ENCODE peak calls at places on chromosomes 1 and 21, in six cellular contexts. U is left ventricle myocardium inferior; O is K562; Z is CD4-positive, alpha-beta T cell; E is tibial nerve; F is endothelial cell of umbilical vein. K is an unnamed sample.

GRCh38 chr21:43734830-43735229 is 15.9 kb downstream of the PDXK start:
- DNase-seq in U (no peak), O (no peak), Z (no peak), E (peak), F (no peak), K (peak)

GRCh38 chr1:29962831-29963247 is 726.5 kb downstream of the PTPRU start:
- DNase-seq in U (no peak), O (peak), Z (no peak), E (no peak), F (no peak), K (no peak)

GRCh38 chr1:210244746-210245367 is 12.3 kb downstream of the SERTAD4 start:
- DNase-seq in U (no peak), O (no peak), Z (no peak), E (no peak), F (no peak), K (no peak)

GRCh38 chr1:35203295-35203694 is 10.3 kb upstream of the SFPQ start:
- DNase-seq in U (no peak), O (no peak), Z (no peak), E (no peak), F (no peak), K (no peak)

GRCh38 chr1:94698759-94699502 is 121.2 kb upstream of the SLC44A3 start:
- DNase-seq in U (no peak), O (no peak), Z (no peak), E (no peak), F (no peak), K (peak)

GRCh38 chr1:214460304-214460916 is 91.0 kb downstream of the PTPN14 start:
- DNase-seq in U (no peak), O (no peak), Z (no peak), E (no peak), F (peak), K (no peak)

GRCh38 chr1:228968841-228969606 is 233.7 kb downstream of the RHOU start:
- DNase-seq in U (no peak), O (no peak), Z (no peak), E (no peak), F (no peak), K (no peak)

GRCh38 chr1:192260076-192260475 is 56.7 kb upstream of the RGS21 start:
- DNase-seq in U (no peak), O (peak), Z (no peak), E (no peak), F (peak), K (peak)

GRCh38 chr1:157272899-157273774 is 134.9 kb upstream of the ETV3 start:
- DNase-seq in U (no peak), O (peak), Z (no peak), E (no peak), F (no peak), K (no peak)

GRCh38 chr21:15732996-15733329 is 3.2 kb downstream of the USP25 start:
- DNase-seq in U (no peak), O (no peak), Z (no peak), E (no peak), F (no peak), K (no peak)

GRCh38 chr1:168348146-168348709 is 67.6 kb downstream of the TBX19 start:
- DNase-seq in U (no peak), O (peak), Z (peak), E (no peak), F (peak), K (no peak)

GRCh38 chr1:151199860-151200581 is 1.7 kb downstream of the PIP5K1A start:
- DNase-seq in U (no peak), O (peak), Z (no peak), E (no peak), F (peak), K (peak)

GRCh38 chr1:198811436-198811835 is 172.6 kb downstream of the PTPRC start:
- DNase-seq in U (no peak), O (no peak), Z (no peak), E (no peak), F (peak), K (no peak)

GRCh38 chr1:164767257-164768044 is 208.5 kb downstream of the PBX1 start:
- DNase-seq in U (no peak), O (no peak), Z (no peak), E (no peak), F (peak), K (peak)
- H3K27ac ChIP-seq in U (peak), O (no peak), Z (no peak), E (peak), F (no peak), K (peak)

GRCh38 chr1:43885311-43885801 is 48.2 kb upstream of the ARTN start:
- DNase-seq in U (no peak), O (no peak), Z (no peak), E (no peak), F (no peak), K (no peak)
- H3K27ac ChIP-seq in U (no peak), O (no peak), Z (no peak), E (no peak), F (no peak), K (peak)

GRCh38 chr1:12640237-12640957 is 3.5 kb upstream of the AADACL4 start:
- DNase-seq in U (no peak), O (no peak), Z (no peak), E (no peak), F (no peak), K (no peak)

GRCh38 chr1:12634156-12634555 is 9.7 kb upstream of the AADACL4 start:
- DNase-seq in U (no peak), O (no peak), Z (no peak), E (no peak), F (no peak), K (no peak)

GRCh38 chr1:12637693-12638092 is 6.2 kb upstream of the AADACL4 start:
- DNase-seq in U (no peak), O (no peak), Z (no peak), E (no peak), F (no peak), K (no peak)

GRCh38 chr1:12634696-12635202 is 9.1 kb upstream of the AADACL4 start:
- DNase-seq in U (no peak), O (peak), Z (no peak), E (no peak), F (peak), K (no peak)

DNA sequence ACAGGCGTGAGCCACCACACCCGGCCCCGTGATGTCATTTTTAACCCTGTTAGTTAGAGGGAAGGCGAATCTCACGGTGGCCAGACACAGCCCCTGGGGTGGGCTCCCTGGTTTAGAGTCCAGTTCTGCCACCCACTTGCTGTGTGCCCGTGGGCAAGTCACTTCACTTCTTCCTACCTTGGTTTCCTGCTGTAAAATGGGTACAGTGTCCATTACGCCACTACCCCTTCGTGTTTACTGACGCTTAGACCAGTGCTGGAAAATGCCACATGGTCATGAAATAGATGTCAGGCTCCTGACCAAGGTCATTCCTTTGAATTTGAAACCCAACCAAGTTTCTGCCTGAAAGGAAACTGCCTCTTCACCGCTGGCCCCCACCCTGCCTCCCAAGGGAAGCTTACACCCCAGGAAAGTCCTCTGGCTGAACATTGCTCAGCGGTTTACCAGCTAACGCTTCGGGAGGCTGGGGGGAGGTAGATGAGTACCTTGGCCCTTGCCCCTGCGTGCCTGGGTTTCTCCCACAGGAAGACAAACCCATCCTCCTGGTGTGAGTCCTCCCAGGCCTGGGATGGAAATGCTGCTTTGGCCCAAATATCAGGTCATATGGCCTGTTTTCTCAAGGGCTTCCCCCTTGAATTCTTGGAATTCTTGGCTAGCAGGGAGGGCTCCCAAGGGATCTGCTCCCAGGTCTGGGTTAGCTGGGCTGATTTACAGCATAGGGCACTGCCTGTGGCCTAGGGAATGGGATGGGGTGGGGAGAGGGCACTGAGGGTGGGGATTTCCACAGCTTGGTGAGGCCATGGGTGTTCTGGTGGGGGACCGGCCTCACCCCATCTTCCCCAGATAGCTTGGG is 7.6 kb upstream of the AADACL4 start:
- DNase-seq in U (peak), O (no peak), Z (no peak), E (no peak), F (peak), K (no peak)
- H3K27ac ChIP-seq in U (peak), O (no peak), Z (no peak), E (no peak), F (peak), K (no peak)

DNA sequence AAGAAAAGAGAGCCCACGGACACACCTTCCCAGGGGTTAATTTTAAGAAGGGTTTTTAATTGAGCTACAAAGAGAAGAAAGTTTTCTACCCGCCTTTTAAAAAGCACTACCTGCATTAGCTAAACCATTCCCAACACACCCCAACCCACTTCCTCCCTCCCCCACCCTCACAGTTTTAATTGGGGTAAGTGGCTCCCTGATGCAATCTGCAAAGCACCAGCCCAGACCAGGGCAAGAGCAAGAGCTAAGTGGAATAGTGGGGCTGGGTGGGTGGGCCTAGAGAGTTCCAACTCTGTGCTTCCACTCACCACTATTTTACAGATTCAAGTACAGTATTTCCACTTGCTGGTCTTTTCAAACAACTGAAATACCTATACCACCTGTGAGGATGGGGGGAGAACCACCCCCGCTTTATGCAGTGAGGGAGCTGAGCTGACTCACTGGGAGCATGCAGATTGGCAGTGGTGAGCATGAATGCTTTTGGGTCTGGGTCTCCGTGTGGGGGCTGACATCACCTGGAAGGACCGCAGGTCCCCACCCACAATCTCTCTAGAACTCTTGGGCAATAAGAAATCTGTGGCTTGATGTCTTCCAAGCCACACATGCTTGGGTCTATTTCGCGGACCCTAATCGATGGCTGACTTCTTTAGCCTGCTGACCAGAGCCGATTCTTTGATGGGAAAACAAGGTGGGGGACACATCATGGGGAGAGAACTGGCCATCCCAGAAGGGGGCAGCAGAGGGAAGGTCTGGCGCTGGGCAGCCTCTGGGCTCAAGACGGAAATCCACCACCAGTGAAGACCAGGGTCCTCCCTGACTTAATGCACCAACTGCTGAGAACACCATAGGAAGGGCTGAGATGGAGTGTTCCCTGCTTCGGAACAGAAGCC is 95.5 kb downstream of the SSBP3 start:
- DNase-seq in U (peak), O (peak), Z (no peak), E (no peak), F (peak), K (peak)
- H3K27ac ChIP-seq in U (peak), O (no peak), Z (no peak), E (peak), F (no peak), K (no peak)

GRCh38 chr1:156258859-156259258 is 11.0 kb upstream of the PAQR6 start:
- DNase-seq in U (no peak), O (no peak), Z (no peak), E (no peak), F (no peak), K (no peak)

GRCh38 chr1:156251527-156251926 is 3.7 kb upstream of the PAQR6 start:
- DNase-seq in U (no peak), O (no peak), Z (no peak), E (no peak), F (peak), K (peak)

GRCh38 chr1:156249593-156249992 is 1.7 kb upstream of the PAQR6 start:
- DNase-seq in U (no peak), O (no peak), Z (no peak), E (no peak), F (no peak), K (no peak)

GRCh38 chr1:156257711-156258110 is 9.9 kb upstream of the PAQR6 start:
- DNase-seq in U (no peak), O (no peak), Z (no peak), E (no peak), F (no peak), K (no peak)

DNA sequence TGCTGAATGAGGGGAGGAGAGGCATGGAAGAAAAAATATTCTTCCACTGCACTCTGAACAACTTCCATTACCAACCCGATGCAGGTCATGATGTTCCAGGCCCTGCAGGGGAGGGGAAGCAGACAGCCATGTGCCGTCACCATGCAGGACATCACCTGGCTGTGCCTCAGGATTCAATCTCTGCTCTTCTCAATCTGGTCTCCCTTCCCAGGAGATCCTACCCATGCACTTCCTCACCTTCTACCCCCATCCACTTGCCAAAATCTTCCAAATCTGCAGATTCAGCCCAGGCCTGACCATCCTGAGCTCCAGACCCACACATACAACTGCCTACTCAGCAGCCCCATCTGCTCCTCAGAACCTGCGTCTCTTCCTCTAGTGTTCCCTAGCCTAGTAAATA is 5.8 kb upstream of the PAQR6 start:
- DNase-seq in U (no peak), O (no peak), Z (no peak), E (no peak), F (no peak), K (no peak)
- H3K27ac ChIP-seq in U (no peak), O (no peak), Z (no peak), E (no peak), F (no peak), K (peak)

GRCh38 chr1:31708324-31708723 is 4.5 kb upstream of the COL16A1 start:
- DNase-seq in U (no peak), O (no peak), Z (no peak), E (no peak), F (no peak), K (no peak)

GRCh38 chr1:31704261-31705079 is 653 bp upstream of the COL16A1 start:
- DNase-seq in U (no peak), O (no peak), Z (no peak), E (no peak), F (no peak), K (peak)

GRCh38 chr1:31705080-31705866 is 1.5 kb upstream of the COL16A1 start:
- DNase-seq in U (peak), O (peak), Z (peak), E (peak), F (no peak), K (peak)

GRCh38 chr1:31707711-31708110 is 3.9 kb upstream of the COL16A1 start:
- DNase-seq in U (no peak), O (peak), Z (no peak), E (no peak), F (peak), K (peak)

GRCh38 chr1:31706384-31707058 is 2.7 kb upstream of the COL16A1 start:
- DNase-seq in U (no peak), O (no peak), Z (no peak), E (no peak), F (no peak), K (no peak)
- H3K27ac ChIP-seq in U (no peak), O (no peak), Z (no peak), E (no peak), F (no peak), K (no peak)

DNA sequence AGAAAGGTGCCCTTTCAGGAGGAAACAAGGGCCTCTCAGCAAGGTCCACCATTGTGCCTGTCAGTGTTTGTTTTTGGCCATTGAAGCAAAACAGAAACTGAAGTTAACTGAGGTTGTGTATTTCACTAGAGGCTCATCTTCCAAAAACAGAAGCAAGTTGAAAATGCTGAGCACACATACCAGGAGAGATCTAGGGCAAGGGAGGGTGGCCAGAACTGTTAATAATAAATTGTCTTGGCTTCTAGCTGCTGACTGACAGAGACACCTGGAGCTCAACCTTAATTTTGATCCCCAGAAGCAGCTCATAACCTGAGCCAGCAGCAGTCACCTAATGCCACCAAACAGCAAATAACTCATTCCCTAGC is 5.2 kb downstream of the AGMAT start:
- DNase-seq in U (no peak), O (no peak), Z (no peak), E (no peak), F (no peak), K (no peak)
- H3K27ac ChIP-seq in U (no peak), O (no peak), Z (peak), E (no peak), F (no peak), K (no peak)

GRCh38 chr1:232499151-232499550 is 130.8 kb downstream of the SIPA1L2 start:
- DNase-seq in U (no peak), O (no peak), Z (no peak), E (no peak), F (no peak), K (peak)
- H3K27ac ChIP-seq in U (no peak), O (no peak), Z (no peak), E (no peak), F (no peak), K (peak)

GRCh38 chr1:244865028-244865371 is 657 bp upstream of the HNRNPU start:
- DNase-seq in U (peak), O (peak), Z (peak), E (no peak), F (no peak), K (no peak)
- H3K27ac ChIP-seq in U (peak), O (peak), Z (peak), E (peak), F (peak), K (peak)

GRCh38 chr1:164763098-164763497 is 204.1 kb downstream of the PBX1 start:
- DNase-seq in U (no peak), O (no peak), Z (no peak), E (no peak), F (no peak), K (no peak)

GRCh38 chr1:164764333-164764732 is 205.3 kb downstream of the PBX1 start:
- DNase-seq in U (no peak), O (no peak), Z (no peak), E (no peak), F (no peak), K (no peak)

GRCh38 chr1:164765993-164766720 is 207.2 kb downstream of the PBX1 start:
- DNase-seq in U (no peak), O (no peak), Z (no peak), E (no peak), F (no peak), K (no peak)

GRCh38 chr1:164768045-164768402 is 209.0 kb downstream of the PBX1 start:
- DNase-seq in U (no peak), O (no peak), Z (no peak), E (no peak), F (no peak), K (no peak)

GRCh38 chr1:164765557-164765956 is 206.6 kb downstream of the PBX1 start:
- DNase-seq in U (no peak), O (no peak), Z (no peak), E (no peak), F (no peak), K (no peak)
- H3K27ac ChIP-seq in U (peak), O (no peak), Z (no peak), E (no peak), F (no peak), K (peak)